ENCODE peak calls at places on chromosomes 12 and 14, in seven cellular contexts. L is tibial nerve, R is stomach, V is transverse colon, K is upper lobe of left lung, W is sigmoid colon, N is A549. J is an unnamed sample.

GRCh38 chr14:105941226-105942166 is 415.1 kb downstream of the TMEM121 start:
- DNase-seq in L (no peak), R (no peak), V (no peak), K (no peak), W (no peak), N (no peak), J (peak; percentile 75)

GRCh38 chr12:65943388-65944137 is 119.3 kb downstream of the HMGA2 start:
- DNase-seq in L (no peak), R (no peak), V (no peak), K (no peak), W (no peak), N (no peak), J (no peak)

GRCh38 chr14:36503771-36504741 is 16.0 kb downstream of the NKX2-1 start:
- DNase-seq in L (no peak), R (no peak), V (no peak), K (peak; percentile 85), W (no peak), N (no peak), J (no peak)

GRCh38 chr12:82099216-82099615 is 259.0 kb downstream of the CCDC59 start:
- DNase-seq in L (no peak), R (no peak), V (no peak), K (no peak), W (no peak), N (no peak), J (no peak)

GRCh38 chr12:114876968-114877680 is 193.1 kb upstream of the TBX3 start:
- DNase-seq in L (no peak), R (no peak), V (no peak), K (no peak), W (no peak), N (no peak), J (no peak)

GRCh38 chr12:82765971-82766705 is 79.4 kb downstream of the TMTC2 start:
- DNase-seq in L (no peak), R (no peak), V (no peak), K (no peak), W (no peak), N (no peak), J (no peak)

GRCh38 chr14:63203618-63204406 is 431 bp upstream of the RHOJ start:
- DNase-seq in L (peak; percentile 67), R (peak; percentile 47), V (peak; percentile 57), K (no peak), W (peak; percentile 94), N (no peak), J (peak; percentile 93)

GRCh38 chr12:114932806-114933205 is 248.8 kb upstream of the TBX3 start:
- DNase-seq in L (no peak), R (no peak), V (no peak), K (no peak), W (no peak), N (no peak), J (no peak)

GRCh38 chr12:65566776-65567175 is 257.5 kb upstream of the HMGA2 start:
- DNase-seq in L (no peak), R (no peak), V (no peak), K (no peak), W (no peak), N (no peak), J (no peak)

GRCh38 chr12:11746024-11746771 is 96.7 kb downstream of the ETV6 start:
- DNase-seq in L (no peak), R (no peak), V (no peak), K (no peak), W (no peak), N (no peak), J (no peak)

GRCh38 chr12:124524231-124524925 is 43.0 kb downstream of the NCOR2 start:
- DNase-seq in L (no peak), R (no peak), V (no peak), K (no peak), W (no peak), N (peak; percentile 60), J (no peak)

GRCh38 chr12:51381226-51382079 is 9.8 kb downstream of the GALNT6 start:
- DNase-seq in L (no peak), R (no peak), V (no peak), K (no peak), W (no peak), N (no peak), J (no peak)

GRCh38 chr12:47079894-47080724 is at the start of gene AMIGO2:
- DNase-seq in L (peak; percentile 14), R (peak; percentile 36), V (peak; percentile 36), K (peak; percentile 90), W (peak; percentile 83), N (peak; percentile 78), J (no peak)

GRCh38 chr12:105538880-105539279 is 208.4 kb downstream of the C12orf75 start:
- DNase-seq in L (no peak), R (no peak), V (no peak), K (peak; percentile 16), W (no peak), N (no peak), J (no peak)

GRCh38 chr12:74552201-74552600 is 14.6 kb downstream of the ATXN7L3B start:
- DNase-seq in L (no peak), R (no peak), V (no peak), K (no peak), W (no peak), N (no peak), J (no peak)

GRCh38 chr14:72563676-72564075 is 330.2 kb downstream of the DPF3 start:
- DNase-seq in L (no peak), R (no peak), V (no peak), K (no peak), W (no peak), N (no peak), J (no peak)

GRCh38 chr12:131511391-131511802 is 199.5 kb upstream of the SFSWAP start:
- DNase-seq in L (no peak), R (no peak), V (peak; percentile 12), K (no peak), W (no peak), N (no peak), J (no peak)

GRCh38 chr14:97978336-97978735 is 1181.2 kb downstream of the VRK1 start:
- DNase-seq in L (peak; percentile 46), R (peak; percentile 69), V (peak; percentile 78), K (peak; percentile 84), W (peak; percentile 89), N (peak; percentile 39), J (no peak)

GRCh38 chr14:101477648-101478047 is 83.6 kb upstream of the DIO3 start:
- DNase-seq in L (no peak), R (no peak), V (no peak), K (no peak), W (no peak), N (no peak), J (no peak)

GRCh38 chr12:117060236-117060926 is 38.8 kb downstream of the TESC start:
- DNase-seq in L (no peak), R (no peak), V (no peak), K (no peak), W (no peak), N (no peak), J (no peak)

GRCh38 chr14:59244581-59244980 is 56.1 kb downstream of the DAAM1 start:
- DNase-seq in L (no peak), R (no peak), V (no peak), K (no peak), W (no peak), N (no peak), J (no peak)
- TF ChIP-seq CTCF in L (no peak), R (no peak), V (no peak), K (no peak), W (no peak), N (no peak), J (no peak)

GRCh38 chr14:91891081-91891480 is 23.7 kb upstream of the TC2N start:
- DNase-seq in L (no peak), R (no peak), V (no peak), K (no peak), W (no peak), N (no peak), J (no peak)
- TF ChIP-seq EP300 in L (no peak), R (no peak), V (no peak), K (no peak), W (no peak), N (no peak), J (no peak)

DNA sequence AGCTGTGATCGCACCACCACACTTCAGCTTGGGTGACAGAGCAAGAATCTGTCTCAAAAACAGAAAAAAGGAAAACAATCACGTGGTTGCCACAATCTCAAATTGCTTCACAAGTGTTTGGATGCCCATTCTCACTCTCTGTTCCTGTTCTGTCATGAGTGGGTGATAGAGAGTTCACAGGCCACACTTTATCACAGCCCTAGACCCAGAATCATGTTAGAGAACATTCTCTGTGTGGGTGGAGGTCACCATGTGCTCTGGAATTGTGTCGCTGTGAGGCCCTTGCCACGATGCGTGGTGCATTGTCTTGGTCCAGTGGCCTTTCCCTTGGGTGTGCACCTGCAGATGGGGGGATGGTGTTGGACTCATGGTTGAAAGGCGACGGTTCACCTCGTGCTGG is 91.7 kb downstream of the SLC24A4 start:
- DNase-seq in L (no peak), R (no peak), V (no peak), K (no peak), W (no peak), N (no peak), J (no peak)
- TF ChIP-seq POLR2A in L (no peak), R (no peak), V (no peak), K (no peak), W (no peak), N (no peak), J (no peak)

DNA sequence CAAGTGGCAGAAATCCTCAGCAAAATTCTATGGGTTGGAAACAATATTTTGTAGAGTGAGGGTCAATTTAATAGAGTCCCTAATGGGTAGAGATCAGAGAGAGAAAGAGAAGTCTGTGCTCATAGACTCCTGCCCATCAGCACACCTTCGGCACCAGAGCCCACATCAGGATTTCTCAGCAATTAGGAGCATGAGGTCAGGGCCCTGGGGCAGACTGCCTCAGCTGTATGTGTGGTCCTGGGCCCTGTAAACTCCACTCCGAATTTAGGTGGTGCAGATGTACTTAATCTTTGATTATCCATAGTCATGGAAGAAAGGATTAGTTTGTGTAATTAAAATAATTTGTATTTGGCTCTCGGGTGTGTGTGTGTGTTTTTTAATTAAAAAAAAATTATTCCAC is 372.6 kb downstream of the AEBP2 start:
- DNase-seq in L (no peak), R (no peak), V (no peak), K (no peak), W (no peak), N (no peak), J (no peak)
- TF ChIP-seq CTCF in L (no peak), R (no peak), V (no peak), K (no peak), W (no peak), N (no peak), J (no peak)

GRCh38 chr14:80930836-80931389 is 10.6 kb downstream of the CEP128 start:
- DNase-seq in L (no peak), R (no peak), V (peak; percentile 33), K (no peak), W (no peak), N (no peak), J (no peak)
- TF ChIP-seq EP300 in L (no peak), R (no peak), V (no peak), K (no peak), W (no peak), N (no peak), J (no peak)